ENCODE peak calls at places on chromosomes 5 and 9, in ten cellular contexts. H, W, M, Q, F, R, L, G, S and N are unnamed samples.

GRCh38 chr9:108668191-108668940 is 187.4 kb downstream of the ACTL7B start:
- DNase-seq in H (no peak), M (no peak), F (no peak), Q (no peak), G (no peak), L (no peak), W (no peak), S (no peak), R (no peak), N (no peak)

GRCh38 chr9:137670391-137671195 is 51.8 kb downstream of the EHMT1 start:
- DNase-seq in H (peak), M (peak), S (peak), G (no peak), Q (no peak), W (no peak), R (no peak), F (no peak), L (no peak), N (no peak)

GRCh38 chr5:53291528-53291927 is 182.0 kb upstream of the MOCS2 start:
- DNase-seq in Q (no peak), S (no peak), G (no peak), H (peak), F (no peak), L (peak), R (no peak), M (no peak), W (peak), N (peak)

GRCh38 chr5:50667079-50667652 is 729 bp downstream of the PARP8 start:
- DNase-seq in Q (peak), W (peak), G (peak), L (peak), H (peak), M (peak), S (peak), R (peak), F (peak), N (peak)

GRCh38 chr5:21701317-21701716 is 1151.8 kb downstream of the CDH12 start:
- DNase-seq in F (no peak), G (no peak), R (no peak), Q (no peak), M (no peak), W (no peak), H (no peak), S (no peak), L (no peak), N (peak)

GRCh38 chr5:21774281-21774680 is 1078.9 kb downstream of the CDH12 start:
- DNase-seq in R (no peak), G (no peak), L (no peak), M (no peak), S (no peak), Q (no peak), F (no peak), H (no peak), W (no peak), N (peak)

GRCh38 chr9:109456811-109457210 is 41.3 kb downstream of the PTPN3 start:
- DNase-seq in H (peak), G (no peak), S (no peak), W (no peak), Q (no peak), L (no peak), F (no peak), R (no peak), M (no peak), N (no peak)

GRCh38 chr5:4941957-4942830 is 197.9 kb upstream of the ADAMTS16 start:
- DNase-seq in H (no peak), R (no peak), W (no peak), Q (no peak), S (no peak), L (no peak), G (peak), F (no peak), M (no peak), N (peak)

GRCh38 chr9:89668216-89668867 is 63.5 kb downstream of the GADD45G start:
- DNase-seq in L (no peak), H (no peak), Q (no peak), G (no peak), M (peak), R (no peak), S (no peak), F (no peak), W (no peak), N (no peak)

GRCh38 chr9:86700601-86701000 is 246.7 kb downstream of the GAS1 start:
- DNase-seq in M (no peak), W (no peak), H (peak), L (no peak), S (no peak), G (no peak), F (peak), R (no peak), Q (peak), N (no peak)

GRCh38 chr5:15794117-15794985 is 294.4 kb downstream of the FBXL7 start:
- DNase-seq in S (no peak), W (no peak), G (no peak), M (no peak), H (peak), R (no peak), F (no peak), L (no peak), Q (peak), N (no peak)
- TF ChIP-seq CTCF in S (peak), W (peak), G (no peak), M (no peak), H (peak), R (no peak), F (peak), L (no peak), Q (peak), N (peak)

GRCh38 chr9:21252727-21253547 is 13.1 kb upstream of the IFNA14 start:
- DNase-seq in F (peak), R (no peak), W (peak), Q (peak), H (peak), L (peak), M (peak), G (no peak), S (peak), N (peak)
- TF ChIP-seq CTCF in F (peak), R (peak), W (peak), Q (peak), H (peak), L (no peak), M (peak), G (peak), S (peak), N (peak)

DNA sequence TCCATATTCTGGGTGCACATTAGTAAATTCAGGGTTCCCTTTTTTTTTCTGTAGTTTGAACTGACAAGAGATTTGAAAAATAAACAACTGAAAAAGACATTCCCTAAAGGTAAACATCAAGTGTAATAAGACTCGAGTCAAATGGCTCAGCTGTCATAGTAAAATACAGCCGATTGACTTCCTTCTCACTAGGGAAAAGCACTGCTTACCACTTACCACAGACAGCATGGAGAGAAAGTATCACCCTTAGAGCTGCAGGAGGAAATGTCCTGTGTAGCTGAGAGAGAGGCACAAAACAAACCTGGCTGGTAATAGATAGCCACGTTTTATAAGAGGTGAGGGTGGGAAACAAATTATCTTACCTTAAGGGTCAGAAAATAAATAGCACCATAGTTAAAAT is 12.1 kb upstream of the DMAC1 start:
- DNase-seq in Q (no peak), W (no peak), L (no peak), H (no peak), M (no peak), G (no peak), S (no peak), R (no peak), F (no peak), N (no peak)
- TF ChIP-seq CTCF in Q (no peak), W (no peak), L (no peak), H (no peak), M (no peak), G (no peak), S (no peak), R (no peak), F (no peak), N (no peak)

GRCh38 chr5:134846641-134846960 is 833 bp downstream of the C5orf24 start:
- DNase-seq in M (no peak), R (no peak), G (no peak), F (peak), S (peak), Q (peak), L (no peak), H (peak), W (no peak), N (peak)

GRCh38 chr5:134857401-134857800 is 11.6 kb downstream of the C5orf24 start:
- DNase-seq in H (no peak), S (no peak), W (no peak), F (no peak), Q (no peak), L (no peak), G (no peak), R (no peak), M (no peak), N (no peak)

GRCh38 chr5:134845852-134846640 is at the start of gene C5orf24:
- DNase-seq in R (peak), W (peak), Q (peak), S (peak), H (peak), L (peak), G (peak), F (peak), M (peak), N (peak)

GRCh38 chr5:134851307-134851923 is 5.6 kb downstream of the C5orf24 start:
- DNase-seq in F (peak), S (peak), L (no peak), M (no peak), W (peak), G (no peak), H (peak), R (no peak), Q (peak), N (peak)
- TF ChIP-seq CTCF in F (peak), S (peak), L (no peak), M (peak), W (peak), G (peak), H (peak), R (peak), Q (peak), N (peak)

GRCh38 chr5:7391215-7391614 is 4.7 kb upstream of the ADCY2 start:
- DNase-seq in S (no peak), M (no peak), H (no peak), W (no peak), G (no peak), R (no peak), Q (peak), F (no peak), L (no peak), N (no peak)
- TF ChIP-seq CTCF in S (no peak), M (no peak), H (no peak), W (no peak), G (no peak), R (no peak), Q (peak), F (no peak), L (no peak), N (no peak)